ENCODE peak calls at places on chromosome 7, in six cellular contexts. S is fibroblast of the aortic adventitia, N is OCI-LY7, F is neural crest cell, E is natural killer cell, T is glutamatergic neuron. G is an unnamed sample.

GRCh38 chr7:821688-822087 is 10.6 kb upstream of the SUN1 start:
- DNase-seq in N (no peak), S (no peak), E (no peak), T (no peak), F (no peak), G (no peak)

GRCh38 chr7:50653116-50653854 is 88.1 kb upstream of the DDC start:
- DNase-seq in N (no peak), F (no peak), E (no peak), S (peak; percentile 75), T (no peak), G (no peak)

GRCh38 chr7:14835399-14835798 is 67.2 kb downstream of the DGKB start:
- DNase-seq in F (no peak), E (no peak), N (no peak), T (no peak), S (no peak), G (no peak)

GRCh38 chr7:99079104-99079503 is 64.8 kb downstream of the SMURF1 start:
- DNase-seq in T (no peak), S (no peak), E (no peak), N (no peak), F (no peak), G (no peak)

GRCh38 chr7:3204526-3204925 is 96.5 kb upstream of the SDK1 start:
- DNase-seq in F (no peak), N (no peak), E (no peak), T (no peak), S (no peak), G (no peak)

GRCh38 chr7:106165328-106165727 is 53.2 kb upstream of the SYPL1 start:
- DNase-seq in E (no peak), N (no peak), S (peak; percentile 86), T (no peak), F (no peak), G (no peak)

GRCh38 chr7:103075337-103075918 is 488 bp downstream of the ARMC10 start:
- DNase-seq in E (no peak), S (peak; percentile 40), T (peak; percentile 56), N (peak; percentile 74), F (peak; percentile 29), G (no peak)

GRCh38 chr7:15581352-15581951 is 19.6 kb upstream of the AGMO start:
- DNase-seq in S (no peak), N (no peak), E (no peak), F (no peak), T (no peak), G (no peak)

GRCh38 chr7:265192-265997 is 24.6 kb upstream of the FOXL3 start:
- DNase-seq in N (no peak), F (no peak), S (no peak), E (no peak), T (peak; percentile 20), G (peak; percentile 13)

GRCh38 chr7:16450366-16450765 is 15.2 kb downstream of the SOSTDC1 start:
- DNase-seq in S (no peak), N (no peak), E (no peak), T (peak; percentile 27), F (no peak), G (no peak)

GRCh38 chr7:542935-543789 is 23.5 kb upstream of the PDGFA start:
- DNase-seq in N (no peak), E (no peak), F (no peak), S (peak; percentile 86), T (no peak), G (no peak)

GRCh38 chr7:108442039-108442568 is 14.1 kb downstream of the NRCAM start:
- DNase-seq in E (no peak), F (no peak), N (no peak), T (peak; percentile 43), S (no peak), G (no peak)

GRCh38 chr7:39595102-39595620 is 28.2 kb upstream of the RALA start:
- DNase-seq in F (no peak), E (no peak), S (peak; percentile 51), T (no peak), N (no peak), G (no peak)

GRCh38 chr7:91789558-91789957 is 90.9 kb downstream of the MTERF1 start:
- DNase-seq in E (no peak), F (no peak), S (no peak), N (no peak), T (no peak), G (no peak)

GRCh38 chr7:66682350-66683093 is 53.8 kb downstream of the KCTD7 start:
- DNase-seq in E (no peak), N (peak; percentile 36), T (peak; percentile 44), S (peak; percentile 45), F (peak; percentile 22), G (no peak)

GRCh38 chr7:34928052-34928451 is 109.2 kb downstream of the DPY19L1 start:
- DNase-seq in N (peak; percentile 59), F (peak; percentile 56), T (peak; percentile 85), E (no peak), S (no peak), G (no peak)

GRCh38 chr7:280461-280860 is 9.5 kb upstream of the FOXL3 start:
- DNase-seq in S (no peak), T (peak; percentile 4), N (no peak), E (no peak), F (no peak), G (no peak)

GRCh38 chr7:89049043-89049442 is 253.5 kb upstream of the TEX47 start:
- DNase-seq in S (no peak), E (no peak), N (no peak), T (no peak), F (no peak), G (no peak)

GRCh38 chr7:87129332-87129731 is 22.9 kb upstream of the DMTF1 start:
- DNase-seq in E (no peak), T (no peak), F (no peak), N (no peak), S (no peak), G (no peak)

GRCh38 chr7:155543011-155543881 is 3.1 kb downstream of the CNPY1 start:
- DNase-seq in N (no peak), T (no peak), E (no peak), S (no peak), F (no peak), G (no peak)

GRCh38 chr7:148664319-148664718 is 34.4 kb upstream of the CUL1 start:
- DNase-seq in S (peak; percentile 81), E (no peak), T (no peak), N (no peak), F (no peak), G (no peak)

GRCh38 chr7:137453356-137453755 is 109.8 kb upstream of the PTN start:
- DNase-seq in F (no peak), E (no peak), S (no peak), T (no peak), N (no peak), G (no peak)

GRCh38 chr7:44616545-44616944 is 10.1 kb downstream of the OGDH start:
- DNase-seq in S (no peak), T (no peak), N (no peak), E (no peak), F (no peak), G (no peak)

GRCh38 chr7:11604505-11604904 is 227.5 kb downstream of the THSD7A start:
- DNase-seq in F (no peak), T (no peak), E (no peak), S (no peak), N (no peak), G (no peak)

GRCh38 chr7:98352621-98353020 is 48.3 kb downstream of the BAIAP2L1 start:
- DNase-seq in S (peak; percentile 58), N (no peak), E (no peak), F (no peak), T (no peak), G (no peak)

GRCh38 chr7:138455609-138456008 is 4.5 kb upstream of the TRIM24 start:
- DNase-seq in T (no peak), N (no peak), E (no peak), S (no peak), F (no peak), G (no peak)

GRCh38 chr7:158125721-158126120 is 461.9 kb downstream of the PTPRN2 start:
- DNase-seq in T (no peak), S (no peak), N (no peak), F (no peak), E (no peak), G (no peak)
- TF ChIP-seq CTCF in T (no peak), S (no peak), N (no peak), F (no peak), E (no peak), G (no peak)

DNA sequence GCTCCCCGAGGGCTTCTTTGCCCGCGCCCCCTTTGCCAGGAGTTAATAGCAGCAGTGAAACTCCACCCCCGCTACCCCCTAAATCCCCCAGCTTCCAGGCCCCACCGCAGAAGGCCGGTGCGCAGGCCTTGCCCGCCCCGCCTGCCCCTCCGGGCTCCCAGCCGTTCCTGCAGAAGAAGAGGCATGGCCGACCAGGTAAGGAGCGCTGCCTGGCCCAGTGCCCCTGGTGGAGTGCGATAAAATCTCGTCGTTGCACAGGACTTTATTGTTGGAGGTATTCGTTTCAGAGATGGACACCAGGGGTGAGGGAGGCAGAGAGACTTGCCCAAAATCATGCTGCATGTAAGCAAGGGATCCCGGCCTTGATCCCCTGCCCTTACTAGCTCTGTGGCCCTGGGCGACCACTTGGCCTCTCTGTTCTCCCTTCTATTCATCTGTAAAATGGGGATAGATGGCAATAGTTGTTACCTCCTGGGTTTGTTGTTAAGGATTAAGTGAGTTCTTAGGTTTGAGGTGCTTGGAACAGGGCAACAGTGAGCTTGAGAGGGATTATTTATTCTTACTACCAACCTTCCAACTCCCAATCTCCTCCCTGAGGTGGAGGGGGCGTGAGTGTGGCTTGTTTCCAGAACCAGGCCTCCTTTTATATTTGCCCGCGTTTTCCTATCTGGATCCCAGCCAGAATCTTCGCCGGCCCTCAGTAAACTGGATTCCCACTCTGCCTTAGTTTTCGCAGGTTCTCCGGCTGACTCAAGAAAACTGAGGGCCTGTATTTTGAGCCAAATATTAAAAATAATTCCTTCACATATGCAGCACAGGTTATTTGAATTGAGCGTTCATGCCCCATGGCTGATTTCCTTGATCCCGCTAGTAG is 78.3 kb downstream of the WIPF3 start:
- DNase-seq in F (no peak), N (no peak), T (peak; percentile 38), E (no peak), S (no peak), G (no peak)
- TF ChIP-seq CTCF in F (peak; percentile 41), N (no peak), T (no peak), E (no peak), S (no peak), G (no peak)

GRCh38 chr7:84175461-84175860 is 19.1 kb downstream of the SEMA3A start:
- DNase-seq in N (no peak), F (no peak), S (no peak), T (no peak), E (no peak), G (no peak)
- TF ChIP-seq CTCF in N (no peak), F (no peak), S (no peak), T (no peak), E (no peak), G (no peak)

DNA sequence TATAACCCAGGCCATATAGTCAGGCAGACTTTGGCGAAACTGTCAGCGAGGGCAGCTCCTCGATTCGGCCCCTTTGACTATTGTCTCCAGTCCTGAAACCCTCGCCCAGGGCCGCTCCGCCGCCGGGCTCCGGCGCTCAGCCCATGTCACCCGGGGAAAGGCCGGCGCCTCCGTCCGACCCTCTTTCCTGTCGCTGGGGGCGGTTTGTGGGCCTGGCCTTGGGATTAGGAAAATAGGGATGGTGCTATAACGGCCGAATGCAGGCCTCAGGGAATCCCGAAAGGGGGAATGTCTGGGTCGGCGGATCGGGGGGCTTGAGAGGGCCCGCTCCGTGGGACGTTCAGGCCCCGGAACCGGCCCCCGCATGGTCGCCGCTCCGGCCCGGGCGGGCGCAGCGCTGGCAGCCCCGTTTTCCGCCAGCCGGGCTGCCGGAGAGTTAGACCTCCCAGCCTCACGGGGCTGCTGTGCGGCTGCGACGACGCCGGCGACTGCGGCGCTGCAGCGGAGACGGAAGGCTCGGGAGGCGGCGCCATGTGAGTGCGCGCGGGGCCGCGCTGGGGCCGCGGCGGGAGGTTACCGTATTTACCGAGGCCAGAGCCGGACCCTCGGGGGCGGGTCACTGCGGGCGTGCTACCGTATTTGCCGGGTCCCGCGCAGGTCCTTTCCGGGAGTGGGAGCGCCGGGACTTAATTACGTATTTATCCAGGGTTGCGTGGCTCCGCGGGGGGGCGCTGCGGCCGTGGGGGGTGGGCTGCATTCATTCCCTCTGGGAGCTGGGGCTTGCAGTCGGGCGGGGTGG is 25.9 kb downstream of the ZNF775 start:
- DNase-seq in T (peak; percentile 92), E (peak; percentile 74), F (peak; percentile 88), N (peak; percentile 90), S (peak; percentile 86), G (peak; percentile 88)
- TF ChIP-seq CTCF in T (no peak), E (peak; percentile 23), F (peak; percentile 11), N (peak; percentile 62), S (no peak), G (peak; percentile 32)

G was measured in D721Med.